ENCODE peak calls at places on chromosomes 1 and 21, in ten cellular contexts. B, N, O, D, J, V, L, R, K and Q are unnamed samples.

GRCh38 chr1:2628933-2629626 is 3.7 kb downstream of the MMEL1 start:
- DNase-seq in D (no peak), V (no peak), J (no peak), N (no peak), B (no peak), O (no peak), L (no peak), K (no peak), R (no peak), Q (no peak)

GRCh38 chr21:29228306-29228705 is 70.4 kb upstream of the BACH1 start:
- DNase-seq in K (no peak), N (no peak), O (no peak), D (no peak), B (no peak), R (no peak), J (no peak), V (no peak), L (no peak), Q (no peak)

GRCh38 chr1:46747683-46748288 is 28.9 kb upstream of the EFCAB14 start:
- DNase-seq in V (peak), D (peak), B (peak), N (no peak), J (peak), O (peak), L (peak), R (no peak), K (no peak), Q (no peak)

GRCh38 chr1:92154934-92155333 is 62.8 kb upstream of the C1orf146 start:
- DNase-seq in B (no peak), K (no peak), L (no peak), N (no peak), J (no peak), O (no peak), V (no peak), D (no peak), R (no peak), Q (no peak)

GRCh38 chr21:30329203-30329868 is 8.2 kb downstream of the KRTAP27-1 start:
- DNase-seq in R (no peak), N (no peak), V (no peak), L (no peak), D (no peak), B (no peak), O (no peak), K (no peak), J (no peak), Q (no peak)

GRCh38 chr1:6646499-6647148 is 22.0 kb downstream of the THAP3 start:
- DNase-seq in R (no peak), N (no peak), D (no peak), J (no peak), O (no peak), L (peak), K (no peak), B (peak), V (peak), Q (no peak)

GRCh38 chr1:3594706-3595377 is 16.5 kb downstream of the MEGF6 start:
- DNase-seq in D (no peak), N (no peak), J (no peak), R (no peak), V (no peak), O (no peak), B (no peak), L (no peak), K (no peak), Q (no peak)

GRCh38 chr1:44210595-44210994 is 2.7 kb upstream of the DMAP1 start:
- DNase-seq in K (no peak), B (no peak), V (no peak), O (no peak), N (no peak), J (no peak), L (no peak), R (no peak), D (no peak), Q (no peak)

GRCh38 chr21:33975548-33976081 is 60.0 kb upstream of the ATP5PO start:
- DNase-seq in J (no peak), V (no peak), B (no peak), R (no peak), L (no peak), D (peak), K (peak), O (no peak), N (no peak), Q (no peak)

GRCh38 chr1:207017615-207018559 is 14.7 kb downstream of the C1orf116 start:
- DNase-seq in L (peak), N (no peak), D (no peak), K (no peak), V (peak), O (peak), R (no peak), J (peak), B (no peak), Q (no peak)

GRCh38 chr21:17781524-17781923 is 37.6 kb downstream of the C21orf91 start:
- DNase-seq in K (no peak), D (no peak), O (no peak), R (no peak), L (no peak), N (no peak), V (no peak), B (no peak), J (no peak), Q (no peak)

GRCh38 chr1:246165826-246166709 is 341.0 kb downstream of the SMYD3 start:
- DNase-seq in V (no peak), O (no peak), D (peak), K (no peak), R (no peak), L (peak), N (no peak), J (no peak), B (no peak), Q (no peak)

GRCh38 chr1:19038096-19038495 is 81.6 kb upstream of the IFFO2 start:
- DNase-seq in R (no peak), J (no peak), D (no peak), L (no peak), O (no peak), B (no peak), V (no peak), K (no peak), N (no peak), Q (no peak)

GRCh38 chr1:69081671-69082070 is 486.1 kb upstream of the LRRC7 start:
- DNase-seq in R (no peak), V (no peak), K (no peak), D (no peak), B (no peak), N (no peak), O (no peak), L (no peak), J (no peak), Q (no peak)

GRCh38 chr21:25566645-25567044 is 40.6 kb downstream of the MRPL39 start:
- DNase-seq in L (no peak), B (no peak), V (no peak), K (no peak), N (no peak), O (no peak), J (no peak), D (no peak), R (no peak), Q (no peak)

GRCh38 chr21:25565272-25566199 is 41.7 kb downstream of the MRPL39 start:
- DNase-seq in V (no peak), J (no peak), B (no peak), N (no peak), R (no peak), K (no peak), D (no peak), O (no peak), L (no peak), Q (no peak)

GRCh38 chr21:25562660-25563059 is 44.6 kb downstream of the MRPL39 start:
- DNase-seq in L (no peak), J (no peak), O (no peak), N (no peak), D (no peak), B (no peak), K (no peak), R (no peak), V (no peak), Q (no peak)

GRCh38 chr21:25563399-25564116 is 43.7 kb downstream of the MRPL39 start:
- DNase-seq in L (no peak), V (no peak), O (no peak), R (no peak), B (no peak), D (peak), N (no peak), K (no peak), J (no peak), Q (no peak)

DNA sequence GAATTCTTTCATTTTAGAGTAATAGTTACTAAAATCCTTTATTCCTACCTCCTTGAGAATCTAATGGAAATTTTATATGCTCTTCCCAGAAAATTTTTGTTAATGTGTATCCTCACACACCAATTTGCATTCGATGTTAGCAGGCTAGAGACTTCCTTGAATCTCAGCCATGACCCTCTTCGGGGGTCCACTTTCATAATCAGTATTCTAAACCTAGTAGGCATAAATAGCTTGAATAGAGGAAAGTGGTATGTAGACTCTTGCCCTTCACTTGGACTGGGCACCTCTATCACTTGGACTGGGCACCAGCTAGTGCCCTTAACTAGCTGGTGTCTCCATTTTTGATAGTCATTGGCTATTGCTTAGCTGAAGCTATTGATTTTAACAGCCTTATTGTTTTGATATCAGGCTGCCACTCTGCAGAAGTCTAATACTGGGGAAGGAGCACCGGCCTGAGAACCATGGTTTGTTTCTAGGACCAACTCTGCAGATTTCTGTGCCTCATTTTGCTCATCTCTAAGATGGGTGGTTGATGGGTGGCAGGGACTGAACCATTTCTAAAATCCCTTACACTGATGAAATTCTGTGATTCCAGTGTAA is 42.8 kb downstream of the MRPL39 start:
- DNase-seq in B (no peak), R (no peak), D (no peak), L (no peak), O (no peak), N (no peak), V (no peak), K (no peak), J (no peak), Q (no peak)
- TF ChIP-seq POLR2A in B (no peak), R (no peak), D (no peak), L (no peak), O (no peak), N (no peak), V (no peak), K (no peak), J (no peak), Q (no peak)

DNA sequence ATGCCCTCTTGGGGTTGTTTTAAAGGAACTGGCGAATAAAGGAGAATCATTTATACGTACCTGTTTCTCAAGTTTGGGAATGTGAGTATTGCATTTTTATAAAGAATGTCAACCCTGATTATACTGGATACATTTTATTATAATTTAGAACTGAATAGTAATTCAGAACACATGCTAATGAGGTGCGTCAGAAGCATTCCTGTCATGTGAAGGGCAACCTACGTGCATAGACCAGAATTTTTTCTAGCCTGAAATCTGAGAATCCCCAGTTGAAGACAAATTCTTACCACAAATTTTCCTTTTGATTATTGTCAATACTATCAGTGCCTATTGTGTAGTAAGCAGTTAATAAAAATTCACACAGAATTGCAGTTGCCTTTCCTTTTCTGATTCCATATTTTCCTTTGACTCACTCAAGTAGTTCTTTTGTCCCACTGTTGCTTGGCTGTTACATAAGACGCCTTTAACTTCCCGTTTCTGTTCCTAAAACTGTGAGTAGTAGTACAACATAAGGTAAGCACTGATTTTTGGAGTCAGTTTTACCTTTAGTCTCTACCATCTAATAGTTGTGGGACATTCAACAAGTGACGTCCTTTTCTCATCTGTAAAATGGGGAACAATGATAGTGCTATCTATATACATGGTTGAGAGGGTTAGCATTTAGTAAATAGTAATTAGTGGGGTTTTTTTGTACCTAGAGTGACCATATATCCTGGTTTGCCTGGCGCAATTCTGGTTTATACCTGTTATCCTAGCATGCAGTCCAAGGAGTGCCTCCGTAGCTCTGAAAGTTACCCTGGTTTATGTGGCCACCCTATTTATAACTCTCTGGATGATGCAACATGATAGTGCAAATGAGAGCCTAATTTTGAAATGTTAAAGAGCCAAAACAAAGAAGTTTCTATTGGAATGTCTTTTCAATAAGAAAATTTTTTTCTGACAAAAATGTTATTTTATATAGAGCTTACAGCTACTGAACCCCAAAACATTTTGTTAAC is 5.4 kb downstream of the AHCYL1 start:
- DNase-seq in N (no peak), D (no peak), B (no peak), L (no peak), V (no peak), O (no peak), R (no peak), K (no peak), J (no peak), Q (no peak)
- H3K27ac ChIP-seq in N (no peak), D (peak), B (no peak), L (peak), V (peak), O (no peak), R (no peak), K (no peak), J (peak), Q (no peak)

DNA sequence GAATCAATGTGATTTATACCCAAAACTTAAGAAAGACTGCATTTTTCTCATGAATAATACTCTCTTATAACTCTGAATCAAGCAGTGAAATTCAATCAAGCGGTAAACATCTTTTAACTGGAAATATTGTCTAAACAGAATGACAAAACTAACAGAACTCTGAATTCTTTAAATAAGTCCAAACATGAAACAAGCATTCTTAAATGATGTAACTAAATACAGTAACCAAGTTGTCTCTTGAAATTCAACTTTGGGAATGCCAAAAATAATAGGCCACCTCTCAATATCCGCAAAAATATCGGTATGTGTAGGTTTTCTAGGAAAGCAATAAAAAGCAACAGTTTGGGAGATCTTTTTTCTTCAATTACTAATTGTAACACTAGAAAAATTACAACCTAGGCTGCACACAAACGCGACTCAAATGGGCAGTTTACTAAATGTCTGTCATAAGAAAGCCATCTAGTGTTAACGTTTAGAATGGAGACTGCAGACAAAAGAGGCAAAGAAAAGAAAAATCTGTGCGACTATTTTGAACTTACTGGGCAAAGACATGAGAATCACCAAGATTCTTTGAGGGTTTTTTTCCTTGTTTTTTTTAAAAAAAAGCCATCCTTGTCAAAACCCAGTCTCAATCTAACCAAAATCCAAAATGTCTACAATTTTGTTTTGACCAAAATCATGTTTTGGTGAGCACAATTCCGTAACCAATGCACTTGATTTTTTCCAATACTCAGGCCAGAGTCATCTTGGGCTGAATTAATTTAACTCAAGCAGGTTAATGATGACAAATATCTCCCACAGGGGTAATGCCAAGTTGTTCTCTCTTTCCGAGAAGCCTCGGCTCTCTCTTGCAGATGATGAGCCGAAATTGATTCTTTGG is 1.4 kb downstream of the SIPA1L2 start:
- DNase-seq in L (no peak), B (no peak), R (no peak), J (no peak), D (no peak), N (no peak), V (no peak), O (no peak), K (no peak), Q (no peak)
- TF ChIP-seq CTCF in L (no peak), B (peak), R (no peak), J (peak), D (peak), N (peak), V (no peak), O (peak), K (no peak), Q (peak)

DNA sequence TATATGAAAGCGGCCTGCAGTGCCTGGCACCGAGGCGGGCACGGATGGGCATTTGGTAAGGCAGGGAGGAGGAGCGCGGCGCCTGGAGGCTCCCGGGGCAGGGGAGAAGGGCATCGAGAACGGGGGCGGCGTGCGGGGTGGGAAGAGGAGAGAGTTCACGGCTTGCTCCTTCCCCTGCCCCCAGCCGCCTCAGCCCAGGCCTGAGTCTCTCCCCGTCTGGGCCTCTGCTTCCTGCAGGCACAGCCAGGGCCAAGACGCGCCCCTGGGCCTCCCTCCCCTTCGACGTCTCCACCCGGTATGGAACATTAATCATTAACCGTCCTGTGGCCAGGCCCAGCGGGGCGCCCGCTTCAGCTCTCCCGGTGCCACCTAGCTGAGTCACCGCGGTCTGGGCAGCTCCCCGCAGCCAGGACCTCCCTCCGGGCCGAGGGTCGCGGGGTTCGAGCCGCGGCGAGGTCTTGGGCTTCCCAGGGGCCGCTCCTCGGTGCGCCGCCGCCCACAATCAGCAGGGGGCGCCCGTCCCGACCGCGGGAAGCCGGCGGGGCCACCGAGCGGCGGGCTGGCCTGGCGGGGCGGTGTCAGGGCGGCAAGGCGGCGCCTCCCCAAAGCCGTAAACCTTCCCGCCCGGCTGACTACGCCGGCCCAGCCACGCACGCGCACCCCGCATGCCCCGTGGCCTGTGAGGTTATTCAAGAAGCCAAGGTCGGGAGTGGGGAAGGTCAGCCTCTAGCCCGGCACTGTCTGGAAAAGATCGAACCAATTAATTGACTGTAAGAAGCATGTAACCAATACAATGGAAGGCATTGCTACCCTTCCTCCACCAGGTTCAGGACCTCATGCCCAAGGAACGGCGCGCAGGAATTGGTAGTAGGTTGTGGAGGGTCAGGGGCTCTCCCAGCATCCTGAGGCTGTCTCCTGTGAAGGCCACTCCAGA is 23.4 kb upstream of the RD3 start:
- DNase-seq in J (peak), D (peak), N (peak), V (peak), L (peak), R (no peak), O (peak), K (no peak), B (peak), Q (no peak)
- TF ChIP-seq POLR2A in J (no peak), D (peak), N (peak), V (peak), L (peak), R (no peak), O (no peak), K (no peak), B (peak), Q (no peak)